ENCODE peak calls at places on chromosomes 6 and 20, in seven cellular contexts. G is endothelial cell of umbilical vein, X is GM23338, V is colonic mucosa, F is BJ, N is foreskin fibroblast, U is heart right ventricle. Y is an unnamed sample.

GRCh38 chr20:57229490-57229889 is 37.0 kb downstream of the BMP7 start:
- DNase-seq in N (no peak), V (no peak), G (no peak), X (no peak), U (no peak), F (no peak), Y (no peak)

GRCh38 chr6:16947461-16948159 is 154.2 kb upstream of the STMND1 start:
- DNase-seq in V (peak; percentile 33), N (peak; percentile 97), F (peak; percentile 100), U (no peak), G (peak; percentile 77), X (peak; percentile 52), Y (peak; percentile 99)

GRCh38 chr20:61875221-61875885 is 190.3 kb downstream of the TAF4 start:
- DNase-seq in F (no peak), U (peak; percentile 4), N (no peak), V (no peak), G (no peak), X (peak; percentile 41), Y (no peak)

GRCh38 chr20:63596423-63596822 is 22.4 kb upstream of the HELZ2 start:
- DNase-seq in X (no peak), F (no peak), U (no peak), V (no peak), G (no peak), N (no peak), Y (no peak)

GRCh38 chr6:169287675-169288074 is 34.0 kb upstream of the THBS2 start:
- DNase-seq in X (no peak), F (no peak), N (no peak), G (no peak), U (no peak), V (no peak), Y (no peak)

GRCh38 chr6:84260926-84261325 is 33.5 kb upstream of the CEP162 start:
- DNase-seq in U (no peak), V (no peak), X (no peak), G (no peak), N (peak; percentile 73), F (no peak), Y (no peak)

GRCh38 chr6:92122746-92123145 is 1296.6 kb downstream of the EPHA7 start:
- DNase-seq in F (no peak), V (no peak), N (no peak), U (no peak), G (peak; percentile 44), X (peak; percentile 59), Y (no peak)

GRCh38 chr6:167350731-167351655 is 26.1 kb downstream of the TTLL2 start:
- DNase-seq in N (peak; percentile 42), U (peak; percentile 67), F (no peak), X (peak; percentile 96), V (peak; percentile 91), G (peak; percentile 76), Y (no peak)

GRCh38 chr20:15241696-15242095 is 904.3 kb upstream of the FLRT3 start:
- DNase-seq in U (no peak), N (no peak), X (no peak), V (no peak), G (no peak), F (no peak), Y (no peak)

GRCh38 chr6:151089916-151090443 is 149.8 kb upstream of the AKAP12 start:
- DNase-seq in F (no peak), N (no peak), X (peak; percentile 21), V (no peak), U (no peak), G (no peak), Y (no peak)

GRCh38 chr6:139757766-139758655 is 383.6 kb upstream of the CITED2 start:
- DNase-seq in X (no peak), N (peak; percentile 73), G (no peak), U (no peak), V (no peak), F (no peak), Y (no peak)

GRCh38 chr6:69865126-69865525 is 1.2 kb upstream of the COL19A1 start:
- DNase-seq in N (peak; percentile 82), U (no peak), X (no peak), G (peak; percentile 4), V (no peak), F (peak; percentile 19), Y (peak; percentile 2)

GRCh38 chr6:105111093-105111492 is 68.7 kb downstream of the POPDC3 start:
- DNase-seq in N (no peak), U (no peak), F (no peak), G (no peak), V (no peak), X (no peak), Y (no peak)

GRCh38 chr6:45491048-45491447 is 113.3 kb upstream of the SUPT3H start:
- DNase-seq in X (no peak), V (no peak), N (no peak), F (no peak), G (no peak), U (no peak), Y (no peak)

GRCh38 chr6:56808871-56809359 is 146.0 kb upstream of the BEND6 start:
- DNase-seq in N (peak; percentile 36), F (no peak), V (no peak), U (no peak), X (peak; percentile 29), G (no peak), Y (no peak)

GRCh38 chr6:25504661-25505060 is 147.4 kb upstream of the SCGN start:
- DNase-seq in G (no peak), F (no peak), U (no peak), V (no peak), N (no peak), X (no peak), Y (no peak)

GRCh38 chr6:85418059-85418458 is 31.8 kb upstream of the NT5E start:
- DNase-seq in V (no peak), G (peak; percentile 50), N (peak; percentile 75), U (no peak), X (no peak), F (peak; percentile 52), Y (peak; percentile 73)

GRCh38 chr6:32895006-32895345 is 41.0 kb downstream of the PSMB9 start:
- DNase-seq in G (no peak), N (no peak), X (no peak), U (no peak), F (no peak), V (no peak), Y (no peak)

GRCh38 chr6:32888576-32888975 is 34.6 kb downstream of the PSMB9 start:
- DNase-seq in N (no peak), X (no peak), V (no peak), F (no peak), U (no peak), G (no peak), Y (no peak)

DNA sequence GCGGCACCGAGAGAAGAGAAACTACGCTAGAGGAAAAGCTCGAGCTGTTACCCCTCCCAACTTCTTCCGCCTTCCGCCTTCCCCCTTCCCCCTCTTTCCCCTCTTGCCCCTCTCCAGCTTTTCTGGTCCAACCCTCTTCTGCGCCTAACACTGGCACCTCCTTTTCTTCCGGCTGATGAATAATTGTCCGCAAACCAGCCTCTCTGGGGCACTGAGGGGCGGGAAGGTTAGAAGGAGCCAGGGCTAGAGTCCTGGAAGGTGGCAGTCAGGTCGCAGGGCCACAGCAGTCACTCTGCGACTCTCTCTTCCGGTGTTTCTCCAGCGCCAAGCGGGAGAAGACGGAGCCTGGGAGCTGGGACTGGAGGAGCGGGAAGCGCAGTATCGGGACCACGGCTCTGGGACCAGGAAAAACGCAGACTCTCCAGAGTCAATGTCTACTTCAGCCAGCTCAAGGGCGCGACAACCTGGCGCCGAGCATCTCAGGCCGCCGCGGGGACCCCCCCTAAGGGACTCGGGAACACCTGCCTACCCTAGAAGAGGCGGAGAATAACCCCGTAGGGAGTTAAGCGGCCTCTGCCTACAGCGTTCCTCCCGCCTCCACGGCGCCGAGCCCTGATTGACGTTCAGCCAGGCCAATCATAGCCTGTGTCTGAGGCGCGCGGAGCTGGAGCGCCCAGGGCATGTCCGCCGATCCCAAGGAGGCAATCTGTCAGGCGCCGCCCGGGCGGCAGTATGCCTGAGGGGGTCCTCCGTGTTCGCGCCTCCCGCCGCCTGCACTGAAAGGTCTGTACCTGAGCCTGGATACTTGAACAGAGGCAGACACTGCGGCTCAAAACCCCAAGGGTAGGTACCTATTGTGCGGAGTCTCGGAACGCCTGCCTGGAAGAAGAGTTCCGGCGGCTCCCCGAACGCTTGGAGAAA is 40.4 kb downstream of the PSMB9 start:
- DNase-seq in F (peak; percentile 61), N (peak; percentile 97), U (peak; percentile 95), V (peak; percentile 98), X (peak; percentile 95), G (peak; percentile 98), Y (peak; percentile 44)
- TF ChIP-seq CTCF in F (no peak), N (no peak), U (no peak), V (no peak), X (no peak), G (no peak), Y (no peak)

GRCh38 chr20:59222239-59222981 is 58.8 kb downstream of the ZNF831 start:
- DNase-seq in X (peak; percentile 85), N (peak; percentile 89), U (peak; percentile 87), V (peak; percentile 86), F (peak; percentile 3), G (peak; percentile 74), Y (peak; percentile 12)
- H3K4me3 ChIP-seq in X (peak overlapping the region; percentile 73), N (peak overlapping the region; percentile 57), U (peak overlapping the region; percentile 38), V (peak overlapping the region; percentile 59), F (peak overlapping the region; percentile 49), G (peak overlapping the region; percentile 61), Y (peak overlapping the region; percentile 48)

DNA sequence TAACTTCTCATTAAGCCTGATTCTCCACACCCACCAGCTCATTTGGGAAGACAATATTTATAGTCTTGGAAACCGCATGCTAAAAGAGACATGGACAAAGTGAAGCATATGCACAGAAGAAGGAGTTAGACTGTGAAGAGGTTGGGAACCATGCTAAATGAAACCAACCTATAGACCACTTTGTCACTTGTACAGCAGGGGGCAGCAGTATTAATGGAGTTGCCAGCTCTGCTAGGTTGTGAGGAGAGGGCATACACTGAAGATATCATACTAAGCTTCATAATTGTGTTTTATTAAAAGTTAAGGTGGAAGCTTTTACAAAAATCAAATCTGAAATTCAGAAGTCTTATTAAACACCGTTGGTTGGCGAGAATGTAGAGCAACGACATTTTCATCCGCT is 38.3 kb upstream of the HMGCLL1 start:
- DNase-seq in F (no peak), U (no peak), V (peak; percentile 27), G (peak; percentile 60), X (peak; percentile 72), N (peak; percentile 68), Y (no peak)
- TF ChIP-seq CTCF in F (peak; percentile 71), U (peak; percentile 15), V (peak; percentile 24), G (peak; percentile 59), X (peak; percentile 82), N (peak; percentile 58), Y (peak; percentile 69)

DNA sequence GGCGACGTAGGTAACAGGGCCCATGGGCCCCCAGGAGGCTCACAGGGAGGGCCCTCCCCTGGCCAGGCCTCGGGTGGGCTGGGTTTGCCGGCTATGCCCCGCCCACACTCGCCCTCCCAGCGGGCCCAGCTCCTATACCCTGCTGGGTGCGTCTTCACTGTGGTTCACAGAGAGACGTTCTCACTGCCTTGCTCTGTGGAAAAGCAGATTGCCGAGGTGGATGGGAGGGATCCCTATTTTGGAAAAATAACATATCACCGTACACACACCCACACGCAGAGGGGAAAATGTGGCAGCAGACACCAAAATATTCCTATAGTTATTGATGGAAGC is 49.6 kb downstream of the TMEM242 start:
- DNase-seq in V (peak; percentile 66), N (peak; percentile 41), G (no peak), U (peak; percentile 49), X (peak; percentile 43), F (no peak), Y (no peak)
- H3K4me3 ChIP-seq in V (peak overlapping the region; percentile 78), N (no peak overlapping the region), G (no peak overlapping the region), U (no peak overlapping the region), X (peak overlapping the region; percentile 73), F (no peak overlapping the region), Y (no peak overlapping the region)

GRCh38 chr20:36460648-36461599 is 80.4 kb upstream of the MYL9 start:
- DNase-seq in U (peak; percentile 95), F (no peak), G (peak; percentile 85), X (peak; percentile 97), V (peak; percentile 94), N (peak; percentile 97), Y (no peak)
- TF ChIP-seq CTCF in U (no peak), F (no peak), G (no peak), X (no peak), V (no peak), N (no peak), Y (no peak)

Y was measured in AG04449.